ENCODE peak calls at places on chromosomes 7 and 10, in nine cellular contexts. One of them, this sample, is unnamed.

GRCh38 chr10:51206471-51206870 is 132.2 kb downstream of the PRKG1 start:
- DNase-seq in fibroblast of pulmonary artery: no peak
- DNase-seq in Kasumi-1: no peak
- DNase-seq in T-cell: no peak
- DNase-seq in BE2C: no peak
- DNase-seq in endothelial cell of umbilical vein: no peak
- DNase-seq in stimulated activated naive CD8-positive, alpha-beta T cell treated with anti-CD3 and anti-CD28 coated beads, Interleukin-15, Interleukin-2, amounts not matched to agents 100 U/mL and 50 U/mL, for 24 hours: no peak
- DNase-seq in HuH-7: no peak
- DNase-seq in mucosa of gallbladder: no peak
- DNase-seq in this sample: no peak

GRCh38 chr7:116780521-116780920 is 81.9 kb upstream of the CAPZA2 start:
- DNase-seq in T-cell: no peak
- DNase-seq in mucosa of gallbladder: no peak
- DNase-seq in Kasumi-1: no peak
- DNase-seq in HuH-7: no peak
- DNase-seq in endothelial cell of umbilical vein: no peak
- DNase-seq in stimulated activated naive CD8-positive, alpha-beta T cell treated with anti-CD3 and anti-CD28 coated beads, Interleukin-15, Interleukin-2, amounts not matched to agents 100 U/mL and 50 U/mL, for 24 hours: no peak
- DNase-seq in BE2C: no peak
- DNase-seq in fibroblast of pulmonary artery: no peak
- DNase-seq in this sample: no peak

GRCh38 chr7:33300742-33301141 is 171.4 kb downstream of the BBS9 start:
- DNase-seq in mucosa of gallbladder: no peak
- DNase-seq in fibroblast of pulmonary artery: no peak
- DNase-seq in stimulated activated naive CD8-positive, alpha-beta T cell treated with anti-CD3 and anti-CD28 coated beads, Interleukin-15, Interleukin-2, amounts not matched to agents 100 U/mL and 50 U/mL, for 24 hours: no peak
- DNase-seq in T-cell: no peak
- DNase-seq in HuH-7: no peak
- DNase-seq in Kasumi-1: no peak
- DNase-seq in endothelial cell of umbilical vein: no peak
- DNase-seq in BE2C: no peak
- DNase-seq in this sample: no peak

GRCh38 chr10:4691301-4691700 is 134.7 kb upstream of the AKR1E2 start:
- DNase-seq in fibroblast of pulmonary artery: no peak
- DNase-seq in BE2C: no peak
- DNase-seq in Kasumi-1: no peak
- DNase-seq in stimulated activated naive CD8-positive, alpha-beta T cell treated with anti-CD3 and anti-CD28 coated beads, Interleukin-15, Interleukin-2, amounts not matched to agents 100 U/mL and 50 U/mL, for 24 hours: no peak
- DNase-seq in T-cell: no peak
- DNase-seq in mucosa of gallbladder: no peak
- DNase-seq in endothelial cell of umbilical vein: no peak
- DNase-seq in HuH-7: no peak
- DNase-seq in this sample: no peak

GRCh38 chr10:129031233-129032150 is 435.5 kb upstream of the MGMT start:
- DNase-seq in mucosa of gallbladder: peak; percentile 44
- DNase-seq in HuH-7: peak; percentile 83
- DNase-seq in Kasumi-1: peak; percentile 84
- DNase-seq in fibroblast of pulmonary artery: peak; percentile 64
- DNase-seq in stimulated activated naive CD8-positive, alpha-beta T cell treated with anti-CD3 and anti-CD28 coated beads, Interleukin-15, Interleukin-2, amounts not matched to agents 100 U/mL and 50 U/mL, for 24 hours: peak; percentile 58
- DNase-seq in T-cell: peak; percentile 40
- DNase-seq in endothelial cell of umbilical vein: peak; percentile 68
- DNase-seq in BE2C: peak; percentile 77
- DNase-seq in this sample: no peak

GRCh38 chr7:36440880-36441279 is 51.2 kb downstream of the ANLN start:
- DNase-seq in fibroblast of pulmonary artery: peak; percentile 64
- DNase-seq in BE2C: no peak
- DNase-seq in T-cell: no peak
- DNase-seq in HuH-7: no peak
- DNase-seq in endothelial cell of umbilical vein: peak; percentile 48
- DNase-seq in Kasumi-1: peak; percentile 77
- DNase-seq in stimulated activated naive CD8-positive, alpha-beta T cell treated with anti-CD3 and anti-CD28 coated beads, Interleukin-15, Interleukin-2, amounts not matched to agents 100 U/mL and 50 U/mL, for 24 hours: no peak
- DNase-seq in mucosa of gallbladder: no peak
- DNase-seq in this sample: no peak

GRCh38 chr10:70479161-70479531 is 579 bp downstream of the PALD1 start:
- DNase-seq in fibroblast of pulmonary artery: no peak
- DNase-seq in stimulated activated naive CD8-positive, alpha-beta T cell treated with anti-CD3 and anti-CD28 coated beads, Interleukin-15, Interleukin-2, amounts not matched to agents 100 U/mL and 50 U/mL, for 24 hours: no peak
- DNase-seq in endothelial cell of umbilical vein: no peak
- DNase-seq in mucosa of gallbladder: no peak
- DNase-seq in HuH-7: no peak
- DNase-seq in T-cell: no peak
- DNase-seq in Kasumi-1: no peak
- DNase-seq in BE2C: no peak
- DNase-seq in this sample: no peak

GRCh38 chr7:44062180-44062902 is 3.0 kb downstream of the PGAM2 start:
- DNase-seq in BE2C: peak; percentile 6
- DNase-seq in T-cell: no peak
- DNase-seq in fibroblast of pulmonary artery: no peak
- DNase-seq in endothelial cell of umbilical vein: no peak
- DNase-seq in HuH-7: no peak
- DNase-seq in Kasumi-1: no peak
- DNase-seq in stimulated activated naive CD8-positive, alpha-beta T cell treated with anti-CD3 and anti-CD28 coated beads, Interleukin-15, Interleukin-2, amounts not matched to agents 100 U/mL and 50 U/mL, for 24 hours: no peak
- DNase-seq in mucosa of gallbladder: no peak
- DNase-seq in this sample: no peak

GRCh38 chr10:49296826-49297225 is 2.1 kb upstream of the C10orf71 start:
- DNase-seq in HuH-7: no peak
- DNase-seq in endothelial cell of umbilical vein: no peak
- DNase-seq in BE2C: no peak
- DNase-seq in T-cell: no peak
- DNase-seq in stimulated activated naive CD8-positive, alpha-beta T cell treated with anti-CD3 and anti-CD28 coated beads, Interleukin-15, Interleukin-2, amounts not matched to agents 100 U/mL and 50 U/mL, for 24 hours: no peak
- DNase-seq in Kasumi-1: no peak
- DNase-seq in fibroblast of pulmonary artery: no peak
- DNase-seq in mucosa of gallbladder: no peak
- DNase-seq in this sample: no peak

GRCh38 chr7:56287429-56288138 is 171.4 kb upstream of the NUPR2 start:
- DNase-seq in BE2C: peak; percentile 47
- DNase-seq in Kasumi-1: peak; percentile 47
- DNase-seq in endothelial cell of umbilical vein: no peak
- DNase-seq in fibroblast of pulmonary artery: no peak
- DNase-seq in stimulated activated naive CD8-positive, alpha-beta T cell treated with anti-CD3 and anti-CD28 coated beads, Interleukin-15, Interleukin-2, amounts not matched to agents 100 U/mL and 50 U/mL, for 24 hours: no peak
- DNase-seq in HuH-7: no peak
- DNase-seq in T-cell: no peak
- DNase-seq in mucosa of gallbladder: no peak
- DNase-seq in this sample: no peak

GRCh38 chr10:75956624-75957023 is 525.2 kb downstream of the LRMDA start:
- DNase-seq in mucosa of gallbladder: no peak
- DNase-seq in BE2C: peak; percentile 9
- DNase-seq in HuH-7: no peak
- DNase-seq in endothelial cell of umbilical vein: no peak
- DNase-seq in fibroblast of pulmonary artery: no peak
- DNase-seq in stimulated activated naive CD8-positive, alpha-beta T cell treated with anti-CD3 and anti-CD28 coated beads, Interleukin-15, Interleukin-2, amounts not matched to agents 100 U/mL and 50 U/mL, for 24 hours: no peak
- DNase-seq in Kasumi-1: peak; percentile 71
- DNase-seq in T-cell: no peak
- DNase-seq in this sample: no peak

GRCh38 chr10:17387861-17388503 is 66.4 kb downstream of the ST8SIA6 start:
- DNase-seq in HuH-7: no peak
- DNase-seq in endothelial cell of umbilical vein: no peak
- DNase-seq in BE2C: no peak
- DNase-seq in mucosa of gallbladder: no peak
- DNase-seq in Kasumi-1: no peak
- DNase-seq in stimulated activated naive CD8-positive, alpha-beta T cell treated with anti-CD3 and anti-CD28 coated beads, Interleukin-15, Interleukin-2, amounts not matched to agents 100 U/mL and 50 U/mL, for 24 hours: no peak
- DNase-seq in T-cell: no peak
- DNase-seq in fibroblast of pulmonary artery: no peak
- DNase-seq in this sample: peak; percentile 92

GRCh38 chr7:15628876-15629275 is 57.6 kb downstream of the MEOX2 start:
- DNase-seq in endothelial cell of umbilical vein: no peak
- DNase-seq in HuH-7: no peak
- DNase-seq in T-cell: no peak
- DNase-seq in Kasumi-1: no peak
- DNase-seq in stimulated activated naive CD8-positive, alpha-beta T cell treated with anti-CD3 and anti-CD28 coated beads, Interleukin-15, Interleukin-2, amounts not matched to agents 100 U/mL and 50 U/mL, for 24 hours: no peak
- DNase-seq in mucosa of gallbladder: no peak
- DNase-seq in fibroblast of pulmonary artery: no peak
- DNase-seq in BE2C: no peak
- DNase-seq in this sample: no peak

GRCh38 chr7:111527545-111527944 is 34.7 kb downstream of the IMMP2L start:
- DNase-seq in T-cell: no peak
- DNase-seq in BE2C: no peak
- DNase-seq in endothelial cell of umbilical vein: no peak
- DNase-seq in stimulated activated naive CD8-positive, alpha-beta T cell treated with anti-CD3 and anti-CD28 coated beads, Interleukin-15, Interleukin-2, amounts not matched to agents 100 U/mL and 50 U/mL, for 24 hours: no peak
- DNase-seq in mucosa of gallbladder: no peak
- DNase-seq in Kasumi-1: no peak
- DNase-seq in HuH-7: no peak
- DNase-seq in fibroblast of pulmonary artery: no peak
- DNase-seq in this sample: no peak

GRCh38 chr7:150556521-150557138 is 10.6 kb upstream of the GIMAP4 start:
- DNase-seq in BE2C: no peak
- DNase-seq in stimulated activated naive CD8-positive, alpha-beta T cell treated with anti-CD3 and anti-CD28 coated beads, Interleukin-15, Interleukin-2, amounts not matched to agents 100 U/mL and 50 U/mL, for 24 hours: no peak
- DNase-seq in Kasumi-1: no peak
- DNase-seq in fibroblast of pulmonary artery: no peak
- DNase-seq in endothelial cell of umbilical vein: peak; percentile 14
- DNase-seq in T-cell: no peak
- DNase-seq in mucosa of gallbladder: no peak
- DNase-seq in HuH-7: no peak
- DNase-seq in this sample: no peak

GRCh38 chr10:132557696-132558515 is 20.3 kb downstream of the INPP5A start:
- DNase-seq in BE2C: no peak
- DNase-seq in mucosa of gallbladder: no peak
- DNase-seq in endothelial cell of umbilical vein: no peak
- DNase-seq in fibroblast of pulmonary artery: no peak
- DNase-seq in Kasumi-1: no peak
- DNase-seq in T-cell: no peak
- DNase-seq in stimulated activated naive CD8-positive, alpha-beta T cell treated with anti-CD3 and anti-CD28 coated beads, Interleukin-15, Interleukin-2, amounts not matched to agents 100 U/mL and 50 U/mL, for 24 hours: no peak
- DNase-seq in HuH-7: no peak
- DNase-seq in this sample: no peak

This sample was measured in Caco-2.